ENCODE peak calls at places on chromosomes 5 and 9, in ten cellular contexts. O is ecto neural progenitor cell; P is esophagus squamous epithelium; J is dorsolateral prefrontal cortex; K is lower leg skin; R is WERI-Rb-1; C is activated T-helper 9 cell treated with anti-CD3 and anti-CD28 coated beads, Interleukin-2, amount 50 U/mL, for 16 hours; A is prostate gland; B is fibroblast of mammary gland; X is germinal center. T is an unnamed sample.

GRCh38 chr9:94937214-94937903 is 210.9 kb downstream of the AOPEP start:
- DNase-seq in X (no peak), B (peak; percentile 95), C (no peak), O (no peak), J (no peak), P (no peak), A (no peak), R (no peak), K (no peak), T (peak; percentile 95)

GRCh38 chr5:60945760-60946253 is 802 bp downstream of the NDUFAF2 start:
- DNase-seq in C (no peak), R (no peak), O (no peak), K (peak; percentile 85), J (peak; percentile 11), P (no peak), A (peak; percentile 39), B (peak; percentile 72), X (peak; percentile 8), T (peak; percentile 70)

GRCh38 chr5:10904862-10905432 is 143.9 kb upstream of the DAP start:
- DNase-seq in B (no peak), J (no peak), C (no peak), P (no peak), R (no peak), X (no peak), A (no peak), K (no peak), O (no peak), T (no peak)

GRCh38 chr9:100430286-100430940 is 3.5 kb downstream of the MSANTD3 start:
- DNase-seq in K (no peak), B (peak; percentile 83), O (no peak), R (no peak), J (no peak), P (no peak), A (no peak), X (no peak), C (no peak), T (no peak)

GRCh38 chr9:113858282-113858681 is 17.8 kb upstream of the ZNF618 start:
- DNase-seq in X (no peak), K (no peak), R (no peak), A (no peak), O (no peak), C (no peak), P (no peak), J (no peak), B (no peak), T (no peak)

GRCh38 chr5:83991566-83992224 is 271.0 kb upstream of the HAPLN1 start:
- DNase-seq in C (no peak), B (no peak), K (no peak), J (no peak), X (no peak), O (no peak), R (no peak), A (no peak), P (no peak), T (no peak)

GRCh38 chr9:137900584-137901310 is 23.2 kb downstream of the CACNA1B start:
- DNase-seq in O (no peak), J (no peak), C (no peak), K (peak; percentile 17), X (no peak), B (no peak), R (no peak), A (no peak), P (no peak), T (no peak)

GRCh38 chr5:52950686-52951085 is 38.5 kb upstream of the ITGA2 start:
- DNase-seq in A (peak; percentile 14), B (no peak), J (no peak), O (no peak), P (no peak), R (no peak), K (no peak), C (no peak), X (no peak), T (no peak)

GRCh38 chr9:29999645-30000044 is 2384.8 kb upstream of the ACO1 start:
- DNase-seq in X (no peak), C (no peak), K (no peak), J (no peak), R (no peak), O (no peak), A (no peak), B (no peak), P (no peak), T (no peak)

GRCh38 chr5:90909091-90909503 is 350.5 kb downstream of the ADGRV1 start:
- DNase-seq in X (no peak), K (no peak), J (no peak), A (no peak), B (peak; percentile 48), R (no peak), C (no peak), P (no peak), O (no peak), T (peak; percentile 43)

GRCh38 chr5:142792012-142792864 is 22.1 kb downstream of the ARHGAP26 start:
- DNase-seq in B (no peak), R (no peak), X (no peak), A (no peak), P (no peak), O (no peak), J (no peak), C (no peak), K (no peak), T (no peak)

GRCh38 chr5:71836084-71836483 is 117.0 kb downstream of the CARTPT start:
- DNase-seq in K (no peak), O (no peak), P (no peak), A (no peak), B (peak; percentile 45), R (no peak), C (no peak), J (no peak), X (no peak), T (peak; percentile 7)

GRCh38 chr5:42614509-42614908 is 142.1 kb upstream of the CCDC152 start:
- DNase-seq in K (no peak), C (no peak), B (peak; percentile 73), P (no peak), J (no peak), R (no peak), O (no peak), X (no peak), A (no peak), T (peak; percentile 41)

GRCh38 chr5:145827275-145827674 is 7.9 kb downstream of the PRELID2 start:
- DNase-seq in B (peak; percentile 25), C (no peak), P (no peak), K (no peak), A (no peak), J (no peak), R (no peak), O (no peak), X (no peak), T (no peak)

GRCh38 chr5:171157775-171158174 is 151.3 kb upstream of the TLX3 start:
- DNase-seq in B (no peak), R (no peak), K (no peak), O (no peak), C (no peak), J (no peak), A (no peak), X (no peak), P (no peak), T (no peak)

GRCh38 chr5:51465165-51465564 is 81.9 kb downstream of the ISL1 start:
- DNase-seq in B (no peak), C (no peak), J (no peak), K (no peak), P (no peak), O (no peak), X (no peak), R (no peak), A (no peak), T (no peak)

GRCh38 chr5:151427258-151427657 is 20.1 kb upstream of the SLC36A1 start:
- DNase-seq in J (no peak), X (peak; percentile 90), K (no peak), O (no peak), P (no peak), A (no peak), B (no peak), C (no peak), R (no peak), T (no peak)

GRCh38 chr5:33690736-33691135 is 201.1 kb downstream of the ADAMTS12 start:
- DNase-seq in R (no peak), C (no peak), O (no peak), K (no peak), J (no peak), A (no peak), B (peak; percentile 99), P (no peak), X (no peak), T (peak; percentile 62)

GRCh38 chr5:80387063-80387768 is 20.6 kb upstream of the ZFYVE16 start:
- DNase-seq in A (no peak), C (no peak), B (no peak), O (no peak), X (no peak), K (no peak), R (no peak), P (no peak), J (no peak), T (no peak)

GRCh38 chr9:134863941-134864820 is 16.4 kb upstream of the FCN2 start:
- DNase-seq in A (peak; percentile 80), P (no peak), B (peak; percentile 33), R (no peak), C (no peak), J (no peak), X (no peak), K (no peak), O (no peak), T (no peak)